ENCODE peak calls at places on chromosomes 4 and X, in six cellular contexts. One of them, this sample, is unnamed.

GRCh38 chrX:151722241-151722846 is 6.5 kb downstream of the FATE1 start:
- DNase-seq in WERI-Rb-1: peak
- DNase-seq in cardiac muscle cell: peak
- DNase-seq in H1: peak
- DNase-seq in caudate nucleus: no peak
- DNase-seq in AG04450: no peak
- DNase-seq in this sample: no peak

GRCh38 chr4:4439782-4440181 is 52.9 kb downstream of the NSG1 start:
- DNase-seq in WERI-Rb-1: no peak
- DNase-seq in cardiac muscle cell: no peak
- DNase-seq in H1: no peak
- DNase-seq in caudate nucleus: no peak
- DNase-seq in AG04450: peak
- DNase-seq in this sample: no peak

GRCh38 chr4:173009129-173009823 is 159.3 kb upstream of the GALNT7 start:
- DNase-seq in WERI-Rb-1: no peak
- DNase-seq in cardiac muscle cell: no peak
- DNase-seq in H1: no peak
- DNase-seq in caudate nucleus: no peak
- DNase-seq in AG04450: no peak
- DNase-seq in this sample: no peak

GRCh38 chr4:113384600-113384999 is 335.1 kb downstream of the ANK2 start:
- DNase-seq in WERI-Rb-1: no peak
- DNase-seq in cardiac muscle cell: no peak
- DNase-seq in H1: no peak
- DNase-seq in caudate nucleus: no peak
- DNase-seq in AG04450: no peak
- DNase-seq in this sample: no peak

GRCh38 chrX:54794795-54795194 is 3.3 kb downstream of the ITIH6 start:
- DNase-seq in WERI-Rb-1: no peak
- DNase-seq in cardiac muscle cell: no peak
- DNase-seq in H1: no peak
- DNase-seq in caudate nucleus: no peak
- DNase-seq in AG04450: no peak
- DNase-seq in this sample: no peak

GRCh38 chrX:41695464-41695863 is 6.7 kb downstream of the GPR34 start:
- DNase-seq in WERI-Rb-1: no peak
- DNase-seq in cardiac muscle cell: no peak
- DNase-seq in H1: no peak
- DNase-seq in caudate nucleus: no peak
- DNase-seq in AG04450: peak
- DNase-seq in this sample: no peak

GRCh38 chr4:11165052-11165451 is 263.6 kb downstream of the HS3ST1 start:
- DNase-seq in WERI-Rb-1: no peak
- DNase-seq in cardiac muscle cell: no peak
- DNase-seq in H1: no peak
- DNase-seq in caudate nucleus: no peak
- DNase-seq in AG04450: no peak
- DNase-seq in this sample: no peak

GRCh38 chr4:75490155-75490554 is 24.0 kb downstream of the RCHY1 start:
- DNase-seq in WERI-Rb-1: no peak
- DNase-seq in cardiac muscle cell: no peak
- DNase-seq in H1: no peak
- DNase-seq in caudate nucleus: no peak
- DNase-seq in AG04450: peak
- DNase-seq in this sample: no peak

GRCh38 chrX:926070-926469 is 286.4 kb downstream of the CRLF2 start:
- DNase-seq in WERI-Rb-1: no peak
- DNase-seq in cardiac muscle cell: no peak
- DNase-seq in H1: no peak
- DNase-seq in caudate nucleus: no peak
- DNase-seq in AG04450: no peak
- DNase-seq in this sample: no peak

GRCh38 chrX:111498538-111499103 is 12.8 kb upstream of the SERTM2 start:
- DNase-seq in WERI-Rb-1: no peak
- DNase-seq in cardiac muscle cell: no peak
- DNase-seq in H1: no peak
- DNase-seq in caudate nucleus: no peak
- DNase-seq in AG04450: no peak
- DNase-seq in this sample: no peak

GRCh38 chr4:138407329-138407728 is 165.2 kb upstream of the SLC7A11 start:
- DNase-seq in WERI-Rb-1: no peak
- DNase-seq in cardiac muscle cell: no peak
- DNase-seq in H1: no peak
- DNase-seq in caudate nucleus: no peak
- DNase-seq in AG04450: no peak
- DNase-seq in this sample: no peak

GRCh38 chrX:19545651-19546050 is 30.3 kb upstream of the MAP3K15 start:
- DNase-seq in WERI-Rb-1: no peak
- DNase-seq in cardiac muscle cell: no peak
- DNase-seq in H1: no peak
- DNase-seq in caudate nucleus: no peak
- DNase-seq in AG04450: no peak
- DNase-seq in this sample: no peak

GRCh38 chrX:78997870-78998558 is 52.8 kb downstream of the P2RY10 start:
- DNase-seq in WERI-Rb-1: no peak
- DNase-seq in cardiac muscle cell: no peak
- DNase-seq in H1: no peak
- DNase-seq in caudate nucleus: no peak
- DNase-seq in AG04450: no peak
- DNase-seq in this sample: no peak

GRCh38 chrX:133923113-133923512 is 62.3 kb downstream of the GPC3 start:
- DNase-seq in WERI-Rb-1: no peak
- DNase-seq in cardiac muscle cell: no peak
- DNase-seq in H1: no peak
- DNase-seq in caudate nucleus: no peak
- DNase-seq in AG04450: no peak
- DNase-seq in this sample: no peak

GRCh38 chr4:100823066-100823992 is 305.5 kb upstream of the EMCN start:
- DNase-seq in WERI-Rb-1: no peak
- DNase-seq in cardiac muscle cell: peak
- DNase-seq in H1: no peak
- DNase-seq in caudate nucleus: no peak
- DNase-seq in AG04450: no peak
- DNase-seq in this sample: no peak

GRCh38 chr4:101102114-101102752 is 245.1 kb downstream of the PPP3CA start:
- DNase-seq in WERI-Rb-1: no peak
- DNase-seq in cardiac muscle cell: no peak
- DNase-seq in H1: no peak
- DNase-seq in caudate nucleus: no peak
- DNase-seq in AG04450: peak
- DNase-seq in this sample: peak

GRCh38 chr4:182531555-182532162 is 288.5 kb downstream of the TENM3 start:
- DNase-seq in WERI-Rb-1: no peak
- DNase-seq in cardiac muscle cell: no peak
- DNase-seq in H1: no peak
- DNase-seq in caudate nucleus: no peak
- DNase-seq in AG04450: no peak
- DNase-seq in this sample: no peak

GRCh38 chr4:117983541-117984451 is 50.5 kb upstream of the NDST3 start:
- DNase-seq in WERI-Rb-1: no peak
- DNase-seq in cardiac muscle cell: no peak
- DNase-seq in H1: no peak
- DNase-seq in caudate nucleus: no peak
- DNase-seq in AG04450: no peak
- DNase-seq in this sample: no peak

GRCh38 chrX:40579880-40580536 is 762 bp upstream of the ATP6AP2 start:
- DNase-seq in WERI-Rb-1: no peak
- DNase-seq in cardiac muscle cell: no peak
- DNase-seq in H1: no peak
- DNase-seq in caudate nucleus: no peak
- DNase-seq in AG04450: no peak
- DNase-seq in this sample: no peak

GRCh38 chrX:29687687-29688086 is 527.7 kb upstream of the MAGEB2 start:
- DNase-seq in WERI-Rb-1: no peak
- DNase-seq in cardiac muscle cell: no peak
- DNase-seq in H1: no peak
- DNase-seq in caudate nucleus: no peak
- DNase-seq in AG04450: no peak
- DNase-seq in this sample: no peak

GRCh38 chrX:153620576-153620975 is 21.6 kb upstream of the CCNQ start:
- DNase-seq in WERI-Rb-1: no peak
- DNase-seq in cardiac muscle cell: no peak
- DNase-seq in H1: no peak
- DNase-seq in caudate nucleus: no peak
- DNase-seq in AG04450: no peak
- DNase-seq in this sample: no peak

GRCh38 chr4:37517326-37517725 is 168.8 kb downstream of the RELL1 start:
- DNase-seq in WERI-Rb-1: no peak
- DNase-seq in cardiac muscle cell: no peak
- DNase-seq in H1: no peak
- DNase-seq in caudate nucleus: no peak
- DNase-seq in AG04450: no peak
- DNase-seq in this sample: no peak

GRCh38 chr4:54482529-54482961 is 175.2 kb upstream of the KIT start:
- DNase-seq in WERI-Rb-1: no peak
- DNase-seq in cardiac muscle cell: no peak
- DNase-seq in H1: no peak
- DNase-seq in caudate nucleus: no peak
- DNase-seq in AG04450: no peak
- DNase-seq in this sample: no peak

GRCh38 chrX:7876957-7877356 is 34.0 kb downstream of the VCX start:
- DNase-seq in WERI-Rb-1: no peak
- DNase-seq in cardiac muscle cell: no peak
- DNase-seq in H1: no peak
- DNase-seq in caudate nucleus: no peak
- DNase-seq in AG04450: no peak
- DNase-seq in this sample: no peak

GRCh38 chrX:10444204-10444603 is 176.2 kb downstream of the MID1 start:
- DNase-seq in WERI-Rb-1: no peak
- DNase-seq in cardiac muscle cell: no peak
- DNase-seq in H1: no peak
- DNase-seq in caudate nucleus: no peak
- DNase-seq in AG04450: no peak
- DNase-seq in this sample: no peak

GRCh38 chr4:175929441-175929840 is 117.4 kb upstream of the GPM6A start:
- DNase-seq in WERI-Rb-1: no peak
- DNase-seq in cardiac muscle cell: no peak
- DNase-seq in H1: no peak
- DNase-seq in caudate nucleus: no peak
- DNase-seq in AG04450: no peak
- DNase-seq in this sample: no peak

GRCh38 chr4:175929932-175930331 is 117.9 kb upstream of the GPM6A start:
- DNase-seq in WERI-Rb-1: no peak
- DNase-seq in cardiac muscle cell: no peak
- DNase-seq in H1: no peak
- DNase-seq in caudate nucleus: no peak
- DNase-seq in AG04450: no peak
- DNase-seq in this sample: no peak

GRCh38 chr4:175927121-175927520 is 115.1 kb upstream of the GPM6A start:
- DNase-seq in WERI-Rb-1: no peak
- DNase-seq in cardiac muscle cell: no peak
- DNase-seq in H1: no peak
- DNase-seq in caudate nucleus: no peak
- DNase-seq in AG04450: no peak
- DNase-seq in this sample: no peak

GRCh38 chr4:175932116-175932515 is 120.1 kb upstream of the GPM6A start:
- DNase-seq in WERI-Rb-1: no peak
- DNase-seq in cardiac muscle cell: no peak
- DNase-seq in H1: no peak
- DNase-seq in caudate nucleus: no peak
- DNase-seq in AG04450: no peak
- DNase-seq in this sample: no peak

GRCh38 chr4:175930471-175930870 is 118.4 kb upstream of the GPM6A start:
- DNase-seq in WERI-Rb-1: no peak
- DNase-seq in cardiac muscle cell: no peak
- DNase-seq in H1: no peak
- DNase-seq in caudate nucleus: no peak
- DNase-seq in AG04450: no peak
- DNase-seq in this sample: no peak
- H3K27ac ChIP-seq in WERI-Rb-1: no peak
- H3K27ac ChIP-seq in cardiac muscle cell: no peak
- H3K27ac ChIP-seq in H1: no peak
- H3K27ac ChIP-seq in caudate nucleus: no peak
- H3K27ac ChIP-seq in AG04450: no peak
- H3K27ac ChIP-seq in this sample: no peak

GRCh38 chrX:97123001-97123400 is 239.3 kb downstream of the RPA4 start:
- DNase-seq in WERI-Rb-1: no peak
- DNase-seq in cardiac muscle cell: no peak
- DNase-seq in H1: no peak
- DNase-seq in caudate nucleus: no peak
- DNase-seq in AG04450: no peak
- DNase-seq in this sample: no peak
- H3K27ac ChIP-seq in WERI-Rb-1: no peak
- H3K27ac ChIP-seq in cardiac muscle cell: no peak
- H3K27ac ChIP-seq in H1: no peak
- H3K27ac ChIP-seq in caudate nucleus: no peak
- H3K27ac ChIP-seq in AG04450: no peak
- H3K27ac ChIP-seq in this sample: no peak

GRCh38 chr4:155085843-155086530 is 122.4 kb upstream of the NPY2R start:
- DNase-seq in WERI-Rb-1: no peak
- DNase-seq in cardiac muscle cell: no peak
- DNase-seq in H1: no peak
- DNase-seq in caudate nucleus: no peak
- DNase-seq in AG04450: no peak
- DNase-seq in this sample: no peak
- H3K27ac ChIP-seq in WERI-Rb-1: no peak
- H3K27ac ChIP-seq in cardiac muscle cell: no peak
- H3K27ac ChIP-seq in H1: no peak
- H3K27ac ChIP-seq in caudate nucleus: no peak
- H3K27ac ChIP-seq in AG04450: no peak
- H3K27ac ChIP-seq in this sample: no peak

GRCh38 chrX:93874554-93874953 is 200.5 kb downstream of the FAM133A start:
- DNase-seq in WERI-Rb-1: peak
- DNase-seq in cardiac muscle cell: peak
- DNase-seq in H1: no peak
- DNase-seq in caudate nucleus: no peak
- DNase-seq in AG04450: no peak
- DNase-seq in this sample: no peak

DNA sequence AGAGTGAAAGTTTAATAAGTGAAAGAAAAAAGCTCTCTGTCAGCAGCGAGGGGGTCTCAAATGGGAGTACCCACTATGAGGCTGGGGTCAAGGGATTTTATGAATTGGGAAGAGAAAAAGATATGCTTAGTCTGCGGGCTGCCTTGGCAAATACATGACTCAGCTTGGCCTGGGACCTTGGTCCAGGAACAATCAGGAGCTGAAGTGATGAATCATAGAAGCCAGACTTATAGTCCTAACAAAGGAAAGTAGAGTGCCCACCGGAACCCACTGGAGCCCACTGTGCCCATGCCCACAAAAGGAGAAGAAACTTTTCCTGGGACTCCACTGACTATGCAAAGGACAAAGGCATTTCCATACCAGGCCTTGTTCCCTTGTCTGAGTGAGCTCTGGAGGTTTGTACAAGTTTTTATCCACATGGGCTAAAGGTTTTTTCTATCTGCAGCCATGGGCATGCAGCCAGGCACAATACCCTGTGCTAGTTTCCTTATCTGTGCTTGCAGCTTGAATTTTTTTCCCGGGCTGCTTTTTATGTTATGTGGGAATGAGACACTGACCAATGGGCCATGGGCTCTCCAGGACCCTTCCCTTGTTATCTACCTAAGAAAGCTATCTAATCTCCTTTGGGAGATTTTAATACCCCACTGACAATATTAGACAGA is 201.7 kb downstream of the FAM133A start:
- DNase-seq in WERI-Rb-1: no peak
- DNase-seq in cardiac muscle cell: no peak
- DNase-seq in H1: no peak
- DNase-seq in caudate nucleus: no peak
- DNase-seq in AG04450: no peak
- DNase-seq in this sample: no peak
- H3K27ac ChIP-seq in WERI-Rb-1: no peak
- H3K27ac ChIP-seq in cardiac muscle cell: no peak
- H3K27ac ChIP-seq in H1: no peak
- H3K27ac ChIP-seq in caudate nucleus: no peak
- H3K27ac ChIP-seq in AG04450: no peak
- H3K27ac ChIP-seq in this sample: no peak